ENCODE peak calls at places on chromosomes 13 and 19, in six cellular contexts. Y is epithelial cell of proximal tubule, W is cardiac fibroblast, F is left ventricle myocardium inferior, B is fibroblast of pulmonary artery, N is mucosa of descending colon. E is an unnamed sample.

GRCh38 chr19:18152444-18152816 is 533 bp upstream of the PIK3R2 start:
- DNase-seq in Y (peak; percentile 87), W (peak; percentile 99), F (peak; percentile 98), B (peak; percentile 98), N (peak; percentile 98), E (peak; percentile 97)

GRCh38 chr19:18304496-18305312 is 18.2 kb downstream of the LSM4 start:
- DNase-seq in Y (no peak), W (peak; percentile 75), F (peak; percentile 89), B (peak; percentile 78), N (peak; percentile 78), E (peak; percentile 74)

GRCh38 chr19:577439-578392 is 5.3 kb downstream of the BSG start:
- DNase-seq in Y (no peak), W (no peak), F (no peak), B (no peak), N (peak; percentile 21), E (no peak)

GRCh38 chr13:93794197-93794885 is 567.7 kb downstream of the GPC6 start:
- DNase-seq in Y (no peak), W (no peak), F (no peak), B (no peak), N (no peak), E (no peak)

GRCh38 chr13:83221813-83222241 is 660.4 kb downstream of the SLITRK1 start:
- DNase-seq in Y (no peak), W (peak; percentile 93), F (no peak), B (peak; percentile 92), N (no peak), E (no peak)

GRCh38 chr13:32316030-32316344 is 679 bp downstream of the BRCA2 start:
- DNase-seq in Y (no peak), W (no peak), F (no peak), B (no peak), N (no peak), E (no peak)

GRCh38 chr19:43743059-43743458 is 11.7 kb downstream of the SMG9 start:
- DNase-seq in Y (no peak), W (peak; percentile 66), F (no peak), B (peak; percentile 60), N (no peak), E (no peak)

GRCh38 chr19:8487137-8487851 is 15.1 kb downstream of the PRAM1 start:
- DNase-seq in Y (no peak), W (no peak), F (no peak), B (no peak), N (peak; percentile 31), E (no peak)

GRCh38 chr13:80477641-80478443 is 136.9 kb upstream of the SPRY2 start:
- DNase-seq in Y (no peak), W (no peak), F (no peak), B (no peak), N (no peak), E (no peak)

GRCh38 chr13:84902243-84902642 is 897.0 kb downstream of the SLITRK6 start:
- DNase-seq in Y (no peak), W (no peak), F (no peak), B (no peak), N (no peak), E (no peak)

GRCh38 chr13:29162638-29163037 is 342.5 kb downstream of the MTUS2 start:
- DNase-seq in Y (no peak), W (no peak), F (no peak), B (no peak), N (no peak), E (no peak)

GRCh38 chr13:28849441-28849840 is 29.3 kb downstream of the MTUS2 start:
- DNase-seq in Y (no peak), W (no peak), F (no peak), B (no peak), N (no peak), E (no peak)

GRCh38 chr19:918481-919156 is 1.5 kb downstream of the KISS1R start:
- DNase-seq in Y (no peak), W (no peak), F (no peak), B (no peak), N (no peak), E (no peak)

GRCh38 chr13:73325351-73326214 is 266.8 kb downstream of the KLF5 start:
- DNase-seq in Y (peak; percentile 53), W (peak; percentile 9), F (no peak), B (no peak), N (no peak), E (no peak)

GRCh38 chr13:26422036-26422435 is 135.4 kb upstream of the WASF3 start:
- DNase-seq in Y (no peak), W (no peak), F (no peak), B (no peak), N (no peak), E (no peak)

GRCh38 chr13:74574964-74575728 is 440.9 kb upstream of the KLF12 start:
- DNase-seq in Y (no peak), W (peak; percentile 6), F (no peak), B (no peak), N (no peak), E (no peak)

GRCh38 chr13:74570834-74571233 is 436.6 kb upstream of the KLF12 start:
- DNase-seq in Y (no peak), W (peak; percentile 66), F (no peak), B (peak; percentile 44), N (no peak), E (no peak)

GRCh38 chr13:74571811-74572210 is 437.6 kb upstream of the KLF12 start:
- DNase-seq in Y (no peak), W (no peak), F (no peak), B (no peak), N (no peak), E (no peak)

GRCh38 chr13:74575729-74576125 is 441.5 kb upstream of the KLF12 start:
- DNase-seq in Y (no peak), W (peak; percentile 50), F (peak; percentile 88), B (peak; percentile 60), N (peak; percentile 62), E (no peak)

DNA sequence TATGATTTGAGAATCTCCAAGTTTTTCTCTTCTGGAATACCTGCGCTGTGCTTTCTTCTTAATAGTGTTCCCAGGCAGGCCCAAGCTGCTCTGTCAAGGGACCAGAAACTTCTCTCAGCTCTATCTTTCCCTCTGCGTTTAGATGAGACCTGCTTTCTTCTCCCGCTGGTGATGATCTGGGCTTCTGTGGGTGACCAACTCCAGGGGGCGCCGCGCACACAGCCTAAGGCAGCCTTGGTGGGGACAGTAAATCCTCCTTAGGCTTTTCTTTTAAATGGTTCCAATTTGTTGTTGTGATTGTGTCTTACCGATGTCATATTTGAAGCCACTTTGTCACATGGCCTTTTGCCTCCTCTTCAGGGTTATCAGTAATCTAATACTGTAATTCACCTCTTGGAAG is 439.4 kb upstream of the KLF12 start:
- DNase-seq in Y (no peak), W (peak; percentile 15), F (peak; percentile 14), B (no peak), N (no peak), E (no peak)
- TF ChIP-seq CTCF in Y (peak; percentile 49), W (peak; percentile 16), F (peak; percentile 28), B (peak; percentile 19), N (no peak), E (no peak)

DNA sequence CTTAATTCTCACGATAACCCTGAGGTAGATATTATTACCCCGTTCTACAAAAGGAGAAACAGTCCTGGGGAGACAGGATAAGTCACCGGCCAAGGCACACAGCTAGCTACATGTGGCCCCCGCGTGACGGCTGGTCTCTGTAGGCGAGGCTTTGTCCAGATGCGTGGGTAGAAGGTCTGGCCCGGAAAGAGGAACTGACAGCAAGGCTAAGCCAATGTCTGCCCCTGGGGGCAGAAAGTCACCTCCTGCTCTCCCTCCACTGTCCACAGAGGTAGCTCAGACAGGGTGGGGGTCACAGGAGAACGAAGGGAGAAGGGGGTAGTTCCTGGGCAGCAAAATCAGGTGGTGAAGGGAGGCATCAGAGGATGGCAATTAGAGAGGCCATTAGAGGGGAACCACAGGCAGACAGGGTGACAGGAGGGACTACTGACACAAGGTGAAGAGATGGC is 1.8 kb downstream of the APOC4 start:
- DNase-seq in Y (no peak), W (peak; percentile 31), F (peak; percentile 37), B (no peak), N (no peak), E (peak; percentile 34)
- TF ChIP-seq CTCF in Y (no peak), W (no peak), F (no peak), B (no peak), N (no peak), E (no peak)

GRCh38 chr19:55536366-55536765 is 567 bp downstream of the SBK2 start:
- DNase-seq in Y (no peak), W (no peak), F (no peak), B (no peak), N (no peak), E (no peak)

GRCh38 chr19:55537741-55538111 is 793 bp upstream of the SBK2 start:
- DNase-seq in Y (no peak), W (no peak), F (no peak), B (no peak), N (no peak), E (no peak)

GRCh38 chr19:55538132-55538531 is 1.2 kb upstream of the SBK2 start:
- DNase-seq in Y (no peak), W (no peak), F (no peak), B (no peak), N (no peak), E (no peak)

GRCh38 chr19:55535579-55536350 is 1.2 kb downstream of the SBK2 start:
- DNase-seq in Y (no peak), W (no peak), F (no peak), B (no peak), N (no peak), E (no peak)

DNA sequence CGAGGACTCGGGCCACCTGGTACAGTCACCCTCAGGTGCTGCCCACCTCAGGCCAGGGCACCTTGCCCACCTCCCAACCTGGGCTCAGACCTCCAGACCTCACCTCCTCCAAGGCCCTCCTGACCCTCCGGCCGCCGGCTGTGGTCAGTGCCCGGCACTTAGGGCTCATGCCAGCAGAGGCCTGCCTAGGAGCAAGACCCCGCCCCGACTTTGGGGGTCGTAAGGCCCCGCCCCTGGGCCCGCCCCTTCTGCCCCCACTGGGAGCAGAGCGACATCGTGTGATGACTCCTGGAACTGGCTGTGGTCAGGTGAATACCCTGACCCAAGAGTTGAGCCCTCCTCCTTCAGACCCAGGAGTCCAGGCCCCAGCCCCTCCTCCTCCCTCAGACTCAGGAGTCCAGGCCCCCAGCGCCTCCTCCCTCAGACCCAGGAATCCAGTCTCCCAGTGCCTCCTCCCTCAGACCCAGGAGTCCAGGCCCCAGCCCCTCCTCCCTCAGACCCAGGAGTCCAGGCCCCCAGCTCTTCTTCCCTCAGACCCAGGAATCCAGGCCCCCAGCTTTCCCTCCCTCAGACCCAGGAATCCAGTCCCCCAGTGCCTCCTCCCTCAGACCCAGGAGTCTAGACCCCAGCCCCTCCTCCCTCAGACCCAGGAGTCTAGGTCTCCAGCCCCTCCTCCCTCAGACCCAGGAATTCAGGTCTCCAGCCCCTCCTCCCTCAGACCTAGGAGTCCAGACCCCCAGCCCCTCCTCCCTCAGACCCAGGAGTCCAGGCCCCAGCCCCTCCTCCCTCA is at the start of gene SBK2:
- DNase-seq in Y (no peak), W (no peak), F (no peak), B (no peak), N (no peak), E (no peak)
- TF ChIP-seq CTCF in Y (peak; percentile 34), W (peak; percentile 9), F (peak; percentile 51), B (peak; percentile 8), N (no peak), E (no peak)

DNA sequence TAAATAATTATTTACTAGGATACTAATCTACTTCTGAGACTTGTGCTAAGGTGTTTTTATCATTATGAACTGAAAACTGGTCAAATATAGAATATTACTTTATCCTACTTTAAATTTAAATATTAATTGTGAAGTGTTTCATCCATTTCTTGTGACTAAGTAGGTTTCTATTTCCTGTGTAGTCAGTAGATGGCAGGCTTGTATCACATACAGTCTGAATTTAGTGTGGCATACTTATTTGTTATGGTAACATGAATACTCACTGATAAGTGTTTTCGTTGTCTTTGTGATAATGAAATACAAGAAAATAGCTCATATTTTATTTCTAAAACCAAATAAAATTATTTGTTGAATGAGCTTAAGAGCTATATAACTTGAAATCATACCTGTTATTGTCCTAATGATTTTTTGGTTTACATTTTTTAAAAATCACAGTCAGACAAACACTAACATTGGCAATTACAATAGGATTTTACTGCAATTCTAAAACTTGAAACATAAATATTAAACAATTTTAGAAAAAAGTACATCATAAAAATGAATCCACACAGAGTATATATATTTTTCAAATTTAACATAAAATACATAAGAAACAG is 904.6 kb upstream of the PCDH20 start:
- DNase-seq in Y (no peak), W (peak; percentile 58), F (no peak), B (peak; percentile 76), N (no peak), E (no peak)
- TF ChIP-seq CTCF in Y (peak; percentile 64), W (peak; percentile 32), F (peak; percentile 62), B (peak; percentile 65), N (no peak), E (no peak)